ENCODE peak calls at places on chromosomes 13 and 19, in nine cellular contexts. One of them, this sample, is unnamed. For H3K4me1 and H3K36me3, the result is how much of the 10 kb centered on the place peaks cover.

GRCh38 chr13:113002206-113002821 is 33.3 kb downstream of the MCF2L start:
- DNase-seq in GM23338: peak
- DNase-seq in cardiac muscle cell: no peak
- DNase-seq in upper lobe of left lung: peak
- DNase-seq in effector memory CD4-positive, alpha-beta T cell: no peak
- DNase-seq in Caco-2: peak
- DNase-seq in psoas muscle: no peak
- DNase-seq in naive thymus-derived CD4-positive, alpha-beta T cell: no peak
- DNase-seq in H1: peak
- DNase-seq in this sample: no peak

GRCh38 chr13:31149604-31150003 is 12.1 kb downstream of the HSPH1 start:
- DNase-seq in effector memory CD4-positive, alpha-beta T cell: no peak
- DNase-seq in naive thymus-derived CD4-positive, alpha-beta T cell: no peak
- DNase-seq in Caco-2: no peak
- DNase-seq in GM23338: no peak
- DNase-seq in cardiac muscle cell: no peak
- DNase-seq in upper lobe of left lung: no peak
- DNase-seq in H1: no peak
- DNase-seq in psoas muscle: no peak
- DNase-seq in this sample: no peak

GRCh38 chr19:35334064-35334753 is 5.2 kb downstream of the CD22 start:
- DNase-seq in effector memory CD4-positive, alpha-beta T cell: no peak
- DNase-seq in H1: no peak
- DNase-seq in cardiac muscle cell: no peak
- DNase-seq in Caco-2: no peak
- DNase-seq in naive thymus-derived CD4-positive, alpha-beta T cell: no peak
- DNase-seq in psoas muscle: no peak
- DNase-seq in GM23338: no peak
- DNase-seq in upper lobe of left lung: no peak
- DNase-seq in this sample: no peak

GRCh38 chr13:51684076-51684475 is 99.8 kb downstream of the WDFY2 start:
- DNase-seq in cardiac muscle cell: peak
- DNase-seq in psoas muscle: no peak
- DNase-seq in upper lobe of left lung: no peak
- DNase-seq in effector memory CD4-positive, alpha-beta T cell: no peak
- DNase-seq in GM23338: no peak
- DNase-seq in H1: no peak
- DNase-seq in naive thymus-derived CD4-positive, alpha-beta T cell: no peak
- DNase-seq in Caco-2: no peak
- DNase-seq in this sample: peak

GRCh38 chr13:39422845-39423565 is 180.0 kb downstream of the LHFPL6 start:
- DNase-seq in Caco-2: no peak
- DNase-seq in GM23338: peak
- DNase-seq in cardiac muscle cell: peak
- DNase-seq in upper lobe of left lung: no peak
- DNase-seq in H1: no peak
- DNase-seq in psoas muscle: no peak
- DNase-seq in effector memory CD4-positive, alpha-beta T cell: no peak
- DNase-seq in naive thymus-derived CD4-positive, alpha-beta T cell: no peak
- DNase-seq in this sample: peak

GRCh38 chr13:36192166-36192565 is 22.2 kb downstream of the SOHLH2 start:
- DNase-seq in naive thymus-derived CD4-positive, alpha-beta T cell: no peak
- DNase-seq in cardiac muscle cell: peak
- DNase-seq in Caco-2: no peak
- DNase-seq in psoas muscle: no peak
- DNase-seq in H1: no peak
- DNase-seq in upper lobe of left lung: no peak
- DNase-seq in GM23338: peak
- DNase-seq in effector memory CD4-positive, alpha-beta T cell: no peak
- DNase-seq in this sample: peak

GRCh38 chr13:23901365-23901764 is 4.1 kb upstream of the C1QTNF9B start:
- DNase-seq in naive thymus-derived CD4-positive, alpha-beta T cell: no peak
- DNase-seq in GM23338: no peak
- DNase-seq in upper lobe of left lung: no peak
- DNase-seq in cardiac muscle cell: no peak
- DNase-seq in psoas muscle: no peak
- DNase-seq in Caco-2: no peak
- DNase-seq in H1: no peak
- DNase-seq in effector memory CD4-positive, alpha-beta T cell: no peak
- DNase-seq in this sample: peak

GRCh38 chr19:9205506-9206113 is 13.8 kb downstream of the OR7D4 start:
- DNase-seq in psoas muscle: peak
- DNase-seq in cardiac muscle cell: peak
- DNase-seq in upper lobe of left lung: no peak
- DNase-seq in naive thymus-derived CD4-positive, alpha-beta T cell: peak
- DNase-seq in H1: peak
- DNase-seq in Caco-2: peak
- DNase-seq in GM23338: peak
- DNase-seq in effector memory CD4-positive, alpha-beta T cell: peak
- DNase-seq in this sample: peak

GRCh38 chr19:49767380-49767779 is 579 bp downstream of the AP2A1 start:
- DNase-seq in H1: no peak
- DNase-seq in upper lobe of left lung: no peak
- DNase-seq in psoas muscle: no peak
- DNase-seq in naive thymus-derived CD4-positive, alpha-beta T cell: no peak
- DNase-seq in cardiac muscle cell: peak
- DNase-seq in effector memory CD4-positive, alpha-beta T cell: no peak
- DNase-seq in Caco-2: no peak
- DNase-seq in GM23338: peak
- DNase-seq in this sample: peak

GRCh38 chr19:5718032-5718578 is 1.8 kb downstream of the LONP1 start:
- DNase-seq in upper lobe of left lung: no peak
- DNase-seq in Caco-2: no peak
- DNase-seq in effector memory CD4-positive, alpha-beta T cell: no peak
- DNase-seq in GM23338: no peak
- DNase-seq in naive thymus-derived CD4-positive, alpha-beta T cell: no peak
- DNase-seq in H1: no peak
- DNase-seq in psoas muscle: no peak
- DNase-seq in cardiac muscle cell: peak
- DNase-seq in this sample: peak

GRCh38 chr13:30763786-30764440 is 28.6 kb downstream of the ALOX5AP start:
- DNase-seq in psoas muscle: no peak
- DNase-seq in upper lobe of left lung: no peak
- DNase-seq in H1: no peak
- DNase-seq in Caco-2: no peak
- DNase-seq in effector memory CD4-positive, alpha-beta T cell: no peak
- DNase-seq in GM23338: no peak
- DNase-seq in naive thymus-derived CD4-positive, alpha-beta T cell: no peak
- DNase-seq in cardiac muscle cell: peak
- DNase-seq in this sample: no peak

GRCh38 chr13:32969516-32969941 is 46.7 kb upstream of the KL start:
- DNase-seq in Caco-2: no peak
- DNase-seq in psoas muscle: no peak
- DNase-seq in naive thymus-derived CD4-positive, alpha-beta T cell: no peak
- DNase-seq in cardiac muscle cell: peak
- DNase-seq in upper lobe of left lung: no peak
- DNase-seq in effector memory CD4-positive, alpha-beta T cell: no peak
- DNase-seq in GM23338: no peak
- DNase-seq in H1: no peak
- DNase-seq in this sample: peak

DNA sequence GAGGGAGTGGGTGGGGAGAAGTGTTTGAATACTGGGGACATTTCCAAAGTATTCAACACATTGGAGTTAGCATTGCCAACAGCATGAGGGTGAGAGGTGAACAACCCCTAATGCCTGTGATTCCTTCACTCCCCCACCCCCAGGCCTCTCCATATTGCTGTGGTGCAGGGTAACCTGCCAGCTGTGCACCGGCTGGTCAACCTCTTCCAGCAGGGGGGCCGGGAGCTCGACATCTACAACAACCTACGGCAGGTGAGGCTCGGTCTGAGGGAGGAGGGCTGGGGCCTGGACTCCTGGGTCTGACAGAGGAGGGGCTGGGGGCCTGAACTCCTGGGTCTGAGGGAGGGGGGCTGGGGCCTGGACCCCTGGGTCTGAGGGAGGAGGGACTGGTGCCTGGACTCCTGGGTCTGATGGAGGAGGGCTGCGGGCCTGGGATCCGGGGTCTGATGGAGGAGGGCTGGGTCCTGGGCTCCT is 7.6 kb downstream of the BCL3 start:
- DNase-seq in cardiac muscle cell: no peak
- DNase-seq in upper lobe of left lung: no peak
- DNase-seq in Caco-2: no peak
- DNase-seq in H1: no peak
- DNase-seq in psoas muscle: no peak
- DNase-seq in GM23338: no peak
- DNase-seq in naive thymus-derived CD4-positive, alpha-beta T cell: no peak
- DNase-seq in effector memory CD4-positive, alpha-beta T cell: no peak
- DNase-seq in this sample: no peak
- H3K4me1 ChIP-seq in cardiac muscle cell: under half
- H3K4me1 ChIP-seq in upper lobe of left lung: half or more
- H3K4me1 ChIP-seq in Caco-2: under half
- H3K4me1 ChIP-seq in H1: under half
- H3K4me1 ChIP-seq in psoas muscle: half or more
- H3K4me1 ChIP-seq in GM23338: under half
- H3K4me1 ChIP-seq in naive thymus-derived CD4-positive, alpha-beta T cell: under half
- H3K4me1 ChIP-seq in effector memory CD4-positive, alpha-beta T cell: under half
- H3K4me1 ChIP-seq in this sample: half or more

GRCh38 chr19:42232435-42232834 is 10.0 kb downstream of the GSK3A start:
- DNase-seq in naive thymus-derived CD4-positive, alpha-beta T cell: no peak
- DNase-seq in psoas muscle: no peak
- DNase-seq in H1: no peak
- DNase-seq in Caco-2: no peak
- DNase-seq in cardiac muscle cell: no peak
- DNase-seq in upper lobe of left lung: no peak
- DNase-seq in GM23338: no peak
- DNase-seq in effector memory CD4-positive, alpha-beta T cell: no peak
- DNase-seq in this sample: no peak
- H3K36me3 ChIP-seq in naive thymus-derived CD4-positive, alpha-beta T cell: under half
- H3K36me3 ChIP-seq in psoas muscle: half or more
- H3K36me3 ChIP-seq in H1: half or more
- H3K36me3 ChIP-seq in Caco-2: under half
- H3K36me3 ChIP-seq in cardiac muscle cell: under half
- H3K36me3 ChIP-seq in upper lobe of left lung: half or more
- H3K36me3 ChIP-seq in GM23338: under half
- H3K36me3 ChIP-seq in effector memory CD4-positive, alpha-beta T cell: half or more
- H3K36me3 ChIP-seq in this sample: half or more

DNA sequence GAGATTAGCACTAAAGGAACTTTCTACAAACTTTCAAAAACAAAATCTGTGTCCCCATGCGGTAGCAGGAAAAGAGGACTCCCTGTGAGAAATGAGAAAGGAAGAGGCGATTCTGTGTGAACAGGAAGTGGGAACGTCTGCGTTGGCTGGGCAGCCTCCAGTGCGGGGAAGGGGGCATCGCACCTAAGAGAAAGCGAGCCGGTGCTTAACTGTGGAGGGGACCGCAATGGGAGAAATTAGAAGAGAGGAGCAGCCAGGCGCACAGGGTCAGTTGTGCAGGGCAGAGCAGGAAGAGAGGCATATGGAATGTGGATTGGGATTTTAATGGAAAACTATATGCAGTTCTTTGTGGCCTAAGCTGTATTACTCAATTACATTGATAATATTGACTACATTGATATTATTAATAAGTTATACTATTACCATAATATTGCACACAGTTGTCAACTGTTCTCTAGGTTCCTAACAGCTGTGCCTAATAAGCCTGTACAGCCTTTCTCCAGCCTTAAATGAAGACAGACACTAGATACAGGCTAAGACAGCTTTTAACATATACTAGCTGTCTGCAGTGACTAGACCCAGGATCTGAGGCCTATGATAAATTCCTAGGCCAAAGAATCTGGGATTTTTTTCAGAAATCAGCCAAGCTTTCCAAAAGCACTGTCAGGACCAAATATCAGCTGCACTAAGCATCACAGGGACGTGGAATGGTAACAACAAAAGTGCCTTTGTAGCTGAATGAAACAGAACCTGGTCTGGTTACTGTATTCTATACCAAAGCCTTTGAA is 77.6 kb upstream of the DOCK9 start:
- DNase-seq in psoas muscle: no peak
- DNase-seq in GM23338: peak
- DNase-seq in H1: no peak
- DNase-seq in cardiac muscle cell: no peak
- DNase-seq in upper lobe of left lung: peak
- DNase-seq in naive thymus-derived CD4-positive, alpha-beta T cell: no peak
- DNase-seq in Caco-2: no peak
- DNase-seq in effector memory CD4-positive, alpha-beta T cell: no peak
- DNase-seq in this sample: no peak
- H3K4me1 ChIP-seq in psoas muscle: under half
- H3K4me1 ChIP-seq in GM23338: under half
- H3K4me1 ChIP-seq in H1: under half
- H3K4me1 ChIP-seq in cardiac muscle cell: under half
- H3K4me1 ChIP-seq in upper lobe of left lung: under half
- H3K4me1 ChIP-seq in naive thymus-derived CD4-positive, alpha-beta T cell: half or more
- H3K4me1 ChIP-seq in Caco-2: under half
- H3K4me1 ChIP-seq in effector memory CD4-positive, alpha-beta T cell: half or more
- H3K4me1 ChIP-seq in this sample: under half

GRCh38 chr19:21434516-21434915 is 37.6 kb downstream of the ZNF493 start:
- DNase-seq in effector memory CD4-positive, alpha-beta T cell: no peak
- DNase-seq in psoas muscle: no peak
- DNase-seq in H1: no peak
- DNase-seq in Caco-2: no peak
- DNase-seq in GM23338: no peak
- DNase-seq in cardiac muscle cell: no peak
- DNase-seq in naive thymus-derived CD4-positive, alpha-beta T cell: no peak
- DNase-seq in upper lobe of left lung: no peak
- DNase-seq in this sample: no peak
- H3K36me3 ChIP-seq in effector memory CD4-positive, alpha-beta T cell: under half
- H3K36me3 ChIP-seq in psoas muscle: under half
- H3K36me3 ChIP-seq in H1: under half
- H3K36me3 ChIP-seq in Caco-2: under half
- H3K36me3 ChIP-seq in GM23338: under half
- H3K36me3 ChIP-seq in cardiac muscle cell: under half
- H3K36me3 ChIP-seq in naive thymus-derived CD4-positive, alpha-beta T cell: under half
- H3K36me3 ChIP-seq in upper lobe of left lung: under half
- H3K36me3 ChIP-seq in this sample: under half

GRCh38 chr19:16595097-16595496 is 22.9 kb upstream of the SLC35E1 start:
- DNase-seq in Caco-2: no peak
- DNase-seq in psoas muscle: no peak
- DNase-seq in GM23338: no peak
- DNase-seq in cardiac muscle cell: no peak
- DNase-seq in H1: no peak
- DNase-seq in upper lobe of left lung: no peak
- DNase-seq in naive thymus-derived CD4-positive, alpha-beta T cell: no peak
- DNase-seq in effector memory CD4-positive, alpha-beta T cell: no peak
- DNase-seq in this sample: no peak

GRCh38 chr19:16594681-16595091 is 22.5 kb upstream of the SLC35E1 start:
- DNase-seq in naive thymus-derived CD4-positive, alpha-beta T cell: peak
- DNase-seq in GM23338: no peak
- DNase-seq in H1: no peak
- DNase-seq in effector memory CD4-positive, alpha-beta T cell: no peak
- DNase-seq in cardiac muscle cell: no peak
- DNase-seq in psoas muscle: no peak
- DNase-seq in Caco-2: no peak
- DNase-seq in upper lobe of left lung: no peak
- DNase-seq in this sample: no peak

GRCh38 chr19:16591803-16592556 is 19.8 kb upstream of the SLC35E1 start:
- DNase-seq in psoas muscle: no peak
- DNase-seq in H1: no peak
- DNase-seq in Caco-2: no peak
- DNase-seq in effector memory CD4-positive, alpha-beta T cell: no peak
- DNase-seq in GM23338: peak
- DNase-seq in cardiac muscle cell: no peak
- DNase-seq in naive thymus-derived CD4-positive, alpha-beta T cell: no peak
- DNase-seq in upper lobe of left lung: no peak
- DNase-seq in this sample: no peak

GRCh38 chr19:16594131-16594586 is 21.9 kb upstream of the SLC35E1 start:
- DNase-seq in Caco-2: no peak
- DNase-seq in GM23338: no peak
- DNase-seq in naive thymus-derived CD4-positive, alpha-beta T cell: no peak
- DNase-seq in cardiac muscle cell: no peak
- DNase-seq in effector memory CD4-positive, alpha-beta T cell: peak
- DNase-seq in upper lobe of left lung: peak
- DNase-seq in psoas muscle: no peak
- DNase-seq in H1: no peak
- DNase-seq in this sample: no peak

GRCh38 chr19:16593181-16593580 is 21.0 kb upstream of the SLC35E1 start:
- DNase-seq in GM23338: no peak
- DNase-seq in effector memory CD4-positive, alpha-beta T cell: no peak
- DNase-seq in H1: no peak
- DNase-seq in naive thymus-derived CD4-positive, alpha-beta T cell: no peak
- DNase-seq in cardiac muscle cell: no peak
- DNase-seq in psoas muscle: no peak
- DNase-seq in upper lobe of left lung: no peak
- DNase-seq in Caco-2: no peak
- DNase-seq in this sample: no peak
- H3K4me1 ChIP-seq in GM23338: under half
- H3K4me1 ChIP-seq in effector memory CD4-positive, alpha-beta T cell: under half
- H3K4me1 ChIP-seq in H1: under half
- H3K4me1 ChIP-seq in naive thymus-derived CD4-positive, alpha-beta T cell: under half
- H3K4me1 ChIP-seq in cardiac muscle cell: under half
- H3K4me1 ChIP-seq in psoas muscle: half or more
- H3K4me1 ChIP-seq in upper lobe of left lung: under half
- H3K4me1 ChIP-seq in Caco-2: under half
- H3K4me1 ChIP-seq in this sample: under half

This sample was measured in adipocyte.